ENCODE peak calls at places on chromosome 2, in five cellular contexts. One of them, this sample, is unnamed.

GRCh38 chr2:235533616-235534385 is 40.0 kb downstream of the AGAP1 start:
- DNase-seq in neural crest cell: no peak
- DNase-seq in anterior cingulate cortex: no peak
- DNase-seq in aorta: no peak
- DNase-seq in amniotic epithelial cell: no peak
- DNase-seq in this sample: no peak

GRCh38 chr2:238128061-238129040 is 10.1 kb upstream of the KLHL30 start:
- DNase-seq in amniotic epithelial cell: no peak
- DNase-seq in anterior cingulate cortex: no peak
- DNase-seq in aorta: no peak
- DNase-seq in neural crest cell: no peak
- DNase-seq in this sample: no peak

GRCh38 chr2:158184556-158185343 is 83.1 kb downstream of the UPP2 start:
- DNase-seq in aorta: no peak
- DNase-seq in amniotic epithelial cell: no peak
- DNase-seq in neural crest cell: no peak
- DNase-seq in anterior cingulate cortex: no peak
- DNase-seq in this sample: no peak

GRCh38 chr2:219400562-219400961 is 12.8 kb upstream of the DNPEP start:
- DNase-seq in aorta: no peak
- DNase-seq in amniotic epithelial cell: no peak
- DNase-seq in neural crest cell: no peak
- DNase-seq in anterior cingulate cortex: no peak
- DNase-seq in this sample: no peak

GRCh38 chr2:205692095-205692494 is 9.8 kb downstream of the NRP2 start:
- DNase-seq in anterior cingulate cortex: no peak
- DNase-seq in aorta: no peak
- DNase-seq in neural crest cell: no peak
- DNase-seq in amniotic epithelial cell: peak
- DNase-seq in this sample: no peak

GRCh38 chr2:10239561-10239967 is 63.1 kb upstream of the HPCAL1 start:
- DNase-seq in anterior cingulate cortex: no peak
- DNase-seq in aorta: peak
- DNase-seq in neural crest cell: no peak
- DNase-seq in amniotic epithelial cell: no peak
- DNase-seq in this sample: no peak

GRCh38 chr2:203619192-203619878 is 84.2 kb upstream of the RAPH1 start:
- DNase-seq in anterior cingulate cortex: no peak
- DNase-seq in amniotic epithelial cell: no peak
- DNase-seq in neural crest cell: no peak
- DNase-seq in aorta: no peak
- DNase-seq in this sample: no peak

GRCh38 chr2:19801367-19802087 is 100.3 kb downstream of the TTC32 start:
- DNase-seq in amniotic epithelial cell: peak
- DNase-seq in neural crest cell: no peak
- DNase-seq in aorta: peak
- DNase-seq in anterior cingulate cortex: no peak
- DNase-seq in this sample: no peak

GRCh38 chr2:150997702-150998480 is 263.8 kb downstream of the RBM43 start:
- DNase-seq in neural crest cell: no peak
- DNase-seq in amniotic epithelial cell: no peak
- DNase-seq in anterior cingulate cortex: no peak
- DNase-seq in aorta: no peak
- DNase-seq in this sample: no peak

GRCh38 chr2:71243548-71244301 is 16.8 kb upstream of the PAIP2B start:
- DNase-seq in neural crest cell: no peak
- DNase-seq in anterior cingulate cortex: peak
- DNase-seq in amniotic epithelial cell: no peak
- DNase-seq in aorta: no peak
- DNase-seq in this sample: no peak

This sample was measured in HEK293T.